ENCODE peak calls at places on chromosomes 5 and 9, in four cellular contexts. R is uterus, I is PC-3, B is breast epithelium. F is an unnamed sample. For H3K27me3, the result is how much of the 10 kb centered on the place peaks cover.

GRCh38 chr5:30918171-30918570 is 275.3 kb upstream of the CDH6 start:
- DNase-seq in R (no peak), I (peak), B (no peak), F (peak)

GRCh38 chr9:4366649-4367330 is 66.9 kb upstream of the GLIS3 start:
- DNase-seq in R (no peak), I (peak), B (no peak), F (peak)

GRCh38 chr5:14168793-14169262 is 25.7 kb downstream of the TRIO start:
- DNase-seq in R (no peak), I (no peak), B (no peak), F (no peak)

GRCh38 chr9:120265791-120266190 is 314.2 kb downstream of the CDK5RAP2 start:
- DNase-seq in R (no peak), I (no peak), B (no peak), F (no peak)

GRCh38 chr9:88949425-88949824 is 41.8 kb upstream of the S1PR3 start:
- DNase-seq in R (peak), I (no peak), B (no peak), F (no peak)

GRCh38 chr5:127870914-127871313 is 167.7 kb downstream of the CCDC192 start:
- DNase-seq in R (peak), I (no peak), B (peak), F (peak)

GRCh38 chr5:108003178-108003577 is 332.4 kb upstream of the EFNA5 start:
- DNase-seq in R (no peak), I (no peak), B (no peak), F (no peak)

GRCh38 chr5:122126711-122127385 is 2.5 kb upstream of the ZNF474 start:
- DNase-seq in R (no peak), I (no peak), B (no peak), F (no peak)

GRCh38 chr9:133979921-133980863 is 11.9 kb downstream of the VAV2 start:
- DNase-seq in R (no peak), I (no peak), B (no peak), F (no peak)

GRCh38 chr5:32276173-32276853 is 36.4 kb downstream of the MTMR12 start:
- DNase-seq in R (no peak), I (no peak), B (no peak), F (peak)

GRCh38 chr5:142994242-142994641 is 224.1 kb downstream of the ARHGAP26 start:
- DNase-seq in R (no peak), I (no peak), B (no peak), F (no peak)

GRCh38 chr9:130689937-130690700 is 3.5 kb upstream of the EXOSC2 start:
- DNase-seq in R (peak), I (peak), B (peak), F (peak)

GRCh38 chr5:116935561-116936162 is 361.0 kb upstream of the SEMA6A start:
- DNase-seq in R (no peak), I (no peak), B (no peak), F (no peak)

GRCh38 chr5:114702111-114702510 is 340.2 kb downstream of the KCNN2 start:
- DNase-seq in R (no peak), I (no peak), B (no peak), F (no peak)

GRCh38 chr9:20619492-20619860 is 2.8 kb downstream of the MLLT3 start:
- DNase-seq in R (no peak), I (peak), B (no peak), F (no peak)
- H3K4me3 ChIP-seq in R (peak), I (peak), B (peak), F (no peak)

GRCh38 chr9:113187935-113188595 is 33.0 kb downstream of the FKBP15 start:
- DNase-seq in R (peak), I (peak), B (no peak), F (peak)

GRCh38 chr9:113184509-113184908 is 33.7 kb downstream of the SLC31A2 start:
- DNase-seq in R (no peak), I (peak), B (no peak), F (peak)

GRCh38 chr9:113186241-113186755 is 34.8 kb downstream of the FKBP15 start:
- DNase-seq in R (no peak), I (no peak), B (no peak), F (no peak)

GRCh38 chr9:113184089-113184488 is 33.3 kb downstream of the SLC31A2 start:
- DNase-seq in R (no peak), I (no peak), B (no peak), F (peak)

DNA sequence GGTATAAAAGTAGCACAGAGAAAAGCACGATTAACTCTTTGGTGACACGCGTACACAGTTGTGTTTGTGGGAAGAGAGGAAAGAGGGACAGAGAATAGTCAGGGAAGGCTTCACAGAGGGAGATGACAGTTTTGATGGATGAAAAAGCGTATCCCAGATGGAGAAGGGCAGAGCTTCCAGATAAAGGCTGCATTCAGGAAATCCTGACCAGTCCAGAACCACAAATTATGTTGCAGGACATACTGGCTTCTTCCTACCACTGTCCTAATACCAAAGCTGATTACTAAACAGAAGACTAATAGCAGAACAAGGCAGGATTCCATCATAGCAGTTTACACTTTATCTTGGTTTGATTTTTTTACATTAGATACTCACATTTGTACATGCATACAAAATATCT is 34.5 kb downstream of the SLC31A2 start:
- DNase-seq in R (no peak), I (no peak), B (no peak), F (no peak)
- H3K27me3 ChIP-seq in R (under half), I (under half), B (under half), F (under half)

DNA sequence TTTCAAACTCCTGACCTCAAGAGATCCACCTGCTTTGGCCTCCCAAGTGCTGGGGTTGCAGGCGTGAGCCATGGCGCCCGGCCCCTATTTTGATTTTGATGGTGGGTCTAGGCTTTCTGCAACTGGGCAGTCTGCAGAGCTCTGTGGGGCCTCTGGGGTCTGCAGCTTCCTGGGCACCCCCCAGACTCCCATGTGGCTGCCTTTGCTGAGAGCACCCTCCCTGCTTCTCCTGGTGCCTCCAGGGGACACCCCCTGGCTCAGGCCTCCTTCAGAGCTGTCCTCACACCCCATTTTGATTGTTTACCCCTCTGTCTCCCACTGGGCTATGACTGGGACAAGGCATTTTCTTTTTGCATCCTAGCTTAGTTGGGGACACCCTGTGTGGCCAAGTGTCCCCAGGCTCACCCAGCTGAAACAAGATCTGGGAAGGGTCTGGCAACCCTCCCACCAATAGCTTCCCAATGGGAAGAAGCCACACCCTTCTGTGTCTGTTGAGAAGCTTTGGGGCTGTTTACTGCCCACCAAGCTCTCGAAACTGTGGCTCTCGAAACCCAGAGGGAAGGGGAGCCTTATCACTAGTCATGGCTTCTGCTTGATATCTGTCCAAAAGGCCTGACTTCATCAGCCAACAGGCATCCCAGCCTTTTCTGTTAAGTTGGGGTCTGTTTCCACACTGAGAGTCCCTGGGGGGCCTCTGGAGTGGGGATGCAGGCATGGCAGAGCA is 204.4 kb upstream of the IER5L start:
- DNase-seq in R (no peak), I (no peak), B (no peak), F (no peak)
- H3K4me3 ChIP-seq in R (peak), I (peak), B (peak), F (no peak)

DNA sequence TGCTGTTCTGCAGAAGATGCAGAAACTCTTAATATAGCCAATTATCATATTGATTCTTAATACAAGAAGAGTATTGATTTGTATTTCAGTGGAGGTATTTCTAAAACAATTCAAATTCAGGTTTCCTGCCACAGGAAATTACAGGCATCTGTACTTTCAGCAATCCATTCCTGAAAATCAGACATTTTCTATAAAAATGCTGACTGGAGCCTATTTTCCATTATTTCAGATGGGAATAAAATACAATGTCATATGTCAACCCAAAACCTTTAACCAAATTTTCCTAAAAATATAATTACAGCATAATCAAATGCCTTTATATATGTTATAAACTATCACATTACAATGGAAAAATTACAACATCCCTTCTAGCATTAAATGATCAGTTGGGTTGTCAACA is 131.5 kb downstream of the MELK start:
- DNase-seq in R (no peak), I (no peak), B (no peak), F (no peak)
- H3K27me3 ChIP-seq in R (under half), I (half or more), B (under half), F (under half)

GRCh38 chr5:139764250-139764791 is 31.3 kb upstream of the PSD2 start:
- DNase-seq in R (no peak), I (no peak), B (no peak), F (no peak)
- H3K4me3 ChIP-seq in R (no peak), I (no peak), B (no peak), F (no peak)

GRCh38 chr5:181059297-181060230 is 19.5 kb downstream of the BTNL9 start:
- DNase-seq in R (no peak), I (no peak), B (no peak), F (no peak)

GRCh38 chr5:181060924-181061323 is 20.9 kb downstream of the BTNL9 start:
- DNase-seq in R (no peak), I (no peak), B (no peak), F (no peak)

GRCh38 chr5:181058321-181058720 is 18.3 kb downstream of the BTNL9 start:
- DNase-seq in R (no peak), I (no peak), B (no peak), F (no peak)

GRCh38 chr5:181060231-181060590 is 20.1 kb downstream of the BTNL9 start:
- DNase-seq in R (no peak), I (no peak), B (no peak), F (no peak)

GRCh38 chr5:181058786-181059296 is 18.8 kb downstream of the BTNL9 start:
- DNase-seq in R (no peak), I (no peak), B (no peak), F (no peak)
- H3K27me3 ChIP-seq in R (under half), I (under half), B (under half), F (under half)

GRCh38 chr5:78855026-78855425 is 130.1 kb downstream of the ARSB start:
- DNase-seq in R (no peak), I (peak), B (no peak), F (no peak)
- H3K4me3 ChIP-seq in R (no peak), I (no peak), B (no peak), F (no peak)